ENCODE peak calls at places on chromosomes 16 and 17, in nine cellular contexts. One of them, this sample, is unnamed.

GRCh38 chr17:40953876-40954275 is 12.9 kb downstream of the KRT39 start:
- DNase-seq in pancreas: no peak
- DNase-seq in HFF-Myc: no peak
- DNase-seq in CD4-positive, alpha-beta T cell: no peak
- DNase-seq in fibroblast of lung: peak
- DNase-seq in GM23338: no peak
- DNase-seq in AG09319: peak
- DNase-seq in tibial artery: no peak
- DNase-seq in heart right ventricle: no peak
- DNase-seq in this sample: no peak

GRCh38 chr16:12901204-12901596 is 198 bp upstream of the SHISA9 start:
- DNase-seq in pancreas: no peak
- DNase-seq in HFF-Myc: no peak
- DNase-seq in CD4-positive, alpha-beta T cell: no peak
- DNase-seq in fibroblast of lung: no peak
- DNase-seq in GM23338: peak
- DNase-seq in AG09319: no peak
- DNase-seq in tibial artery: no peak
- DNase-seq in heart right ventricle: no peak
- DNase-seq in this sample: no peak

GRCh38 chr16:50297301-50298074 is 31.1 kb downstream of the ADCY7 start:
- DNase-seq in pancreas: no peak
- DNase-seq in HFF-Myc: no peak
- DNase-seq in CD4-positive, alpha-beta T cell: no peak
- DNase-seq in fibroblast of lung: no peak
- DNase-seq in GM23338: no peak
- DNase-seq in AG09319: no peak
- DNase-seq in tibial artery: peak
- DNase-seq in heart right ventricle: peak
- DNase-seq in this sample: no peak

GRCh38 chr16:51416921-51417320 is 265.9 kb upstream of the SALL1 start:
- DNase-seq in pancreas: no peak
- DNase-seq in HFF-Myc: no peak
- DNase-seq in CD4-positive, alpha-beta T cell: no peak
- DNase-seq in fibroblast of lung: peak
- DNase-seq in GM23338: no peak
- DNase-seq in AG09319: no peak
- DNase-seq in tibial artery: no peak
- DNase-seq in heart right ventricle: no peak
- DNase-seq in this sample: peak

GRCh38 chr16:58501242-58502131 is 1.5 kb downstream of the NDRG4 start:
- DNase-seq in pancreas: peak
- DNase-seq in HFF-Myc: no peak
- DNase-seq in CD4-positive, alpha-beta T cell: peak
- DNase-seq in fibroblast of lung: no peak
- DNase-seq in GM23338: peak
- DNase-seq in AG09319: no peak
- DNase-seq in tibial artery: peak
- DNase-seq in heart right ventricle: no peak
- DNase-seq in this sample: no peak

GRCh38 chr17:2067559-2067958 is 12.7 kb downstream of the HIC1 start:
- DNase-seq in pancreas: no peak
- DNase-seq in HFF-Myc: peak
- DNase-seq in CD4-positive, alpha-beta T cell: no peak
- DNase-seq in fibroblast of lung: no peak
- DNase-seq in GM23338: no peak
- DNase-seq in AG09319: no peak
- DNase-seq in tibial artery: no peak
- DNase-seq in heart right ventricle: peak
- DNase-seq in this sample: no peak

GRCh38 chr16:73732681-73733080 is 563.9 kb upstream of the PSMD7 start:
- DNase-seq in pancreas: no peak
- DNase-seq in HFF-Myc: no peak
- DNase-seq in CD4-positive, alpha-beta T cell: no peak
- DNase-seq in fibroblast of lung: no peak
- DNase-seq in GM23338: no peak
- DNase-seq in AG09319: no peak
- DNase-seq in tibial artery: no peak
- DNase-seq in heart right ventricle: no peak
- DNase-seq in this sample: no peak

GRCh38 chr17:7042507-7043194 is 1.2 kb downstream of the SLC16A11 start:
- DNase-seq in pancreas: no peak
- DNase-seq in HFF-Myc: no peak
- DNase-seq in CD4-positive, alpha-beta T cell: peak
- DNase-seq in fibroblast of lung: no peak
- DNase-seq in GM23338: peak
- DNase-seq in AG09319: no peak
- DNase-seq in tibial artery: no peak
- DNase-seq in heart right ventricle: peak
- DNase-seq in this sample: no peak

GRCh38 chr17:50129946-50130777 is at the start of gene SAMD14:
- DNase-seq in pancreas: no peak
- DNase-seq in HFF-Myc: no peak
- DNase-seq in CD4-positive, alpha-beta T cell: no peak
- DNase-seq in fibroblast of lung: no peak
- DNase-seq in GM23338: peak
- DNase-seq in AG09319: no peak
- DNase-seq in tibial artery: peak
- DNase-seq in heart right ventricle: peak
- DNase-seq in this sample: no peak

GRCh38 chr17:222172-222571 is 40.7 kb upstream of the DOC2B start:
- DNase-seq in pancreas: no peak
- DNase-seq in HFF-Myc: no peak
- DNase-seq in CD4-positive, alpha-beta T cell: no peak
- DNase-seq in fibroblast of lung: no peak
- DNase-seq in GM23338: no peak
- DNase-seq in AG09319: no peak
- DNase-seq in tibial artery: no peak
- DNase-seq in heart right ventricle: no peak
- DNase-seq in this sample: no peak

GRCh38 chr17:76007131-76007849 is 6.6 kb downstream of the CDK3 start:
- DNase-seq in pancreas: no peak
- DNase-seq in HFF-Myc: no peak
- DNase-seq in CD4-positive, alpha-beta T cell: no peak
- DNase-seq in fibroblast of lung: no peak
- DNase-seq in GM23338: no peak
- DNase-seq in AG09319: no peak
- DNase-seq in tibial artery: no peak
- DNase-seq in heart right ventricle: no peak
- DNase-seq in this sample: no peak

GRCh38 chr16:86095906-86096485 is 197.0 kb downstream of the IRF8 start:
- DNase-seq in pancreas: no peak
- DNase-seq in HFF-Myc: no peak
- DNase-seq in CD4-positive, alpha-beta T cell: no peak
- DNase-seq in fibroblast of lung: no peak
- DNase-seq in GM23338: no peak
- DNase-seq in AG09319: no peak
- DNase-seq in tibial artery: peak
- DNase-seq in heart right ventricle: no peak
- DNase-seq in this sample: no peak

GRCh38 chr16:86092586-86093480 is 193.9 kb downstream of the IRF8 start:
- DNase-seq in pancreas: no peak
- DNase-seq in HFF-Myc: no peak
- DNase-seq in CD4-positive, alpha-beta T cell: no peak
- DNase-seq in fibroblast of lung: no peak
- DNase-seq in GM23338: no peak
- DNase-seq in AG09319: no peak
- DNase-seq in tibial artery: peak
- DNase-seq in heart right ventricle: no peak
- DNase-seq in this sample: no peak

GRCh38 chr16:86095131-86095752 is 196.3 kb downstream of the IRF8 start:
- DNase-seq in pancreas: no peak
- DNase-seq in HFF-Myc: no peak
- DNase-seq in CD4-positive, alpha-beta T cell: no peak
- DNase-seq in fibroblast of lung: no peak
- DNase-seq in GM23338: no peak
- DNase-seq in AG09319: no peak
- DNase-seq in tibial artery: peak
- DNase-seq in heart right ventricle: no peak
- DNase-seq in this sample: no peak

GRCh38 chr16:86091976-86092375 is 193.0 kb downstream of the IRF8 start:
- DNase-seq in pancreas: no peak
- DNase-seq in HFF-Myc: no peak
- DNase-seq in CD4-positive, alpha-beta T cell: no peak
- DNase-seq in fibroblast of lung: no peak
- DNase-seq in GM23338: no peak
- DNase-seq in AG09319: no peak
- DNase-seq in tibial artery: peak
- DNase-seq in heart right ventricle: no peak
- DNase-seq in this sample: no peak

GRCh38 chr16:86093801-86094750 is 195.1 kb downstream of the IRF8 start:
- DNase-seq in pancreas: no peak
- DNase-seq in HFF-Myc: no peak
- DNase-seq in CD4-positive, alpha-beta T cell: no peak
- DNase-seq in fibroblast of lung: no peak
- DNase-seq in GM23338: no peak
- DNase-seq in AG09319: no peak
- DNase-seq in tibial artery: peak
- DNase-seq in heart right ventricle: no peak
- DNase-seq in this sample: no peak
- TF ChIP-seq CTCF in pancreas: no peak
- TF ChIP-seq CTCF in HFF-Myc: peak
- TF ChIP-seq CTCF in CD4-positive, alpha-beta T cell: no peak
- TF ChIP-seq CTCF in fibroblast of lung: peak
- TF ChIP-seq CTCF in GM23338: peak
- TF ChIP-seq CTCF in AG09319: peak
- TF ChIP-seq CTCF in tibial artery: no peak
- TF ChIP-seq CTCF in heart right ventricle: no peak
- TF ChIP-seq CTCF in this sample: peak

GRCh38 chr17:55688057-55688456 is 34.6 kb downstream of the TMEM100 start:
- DNase-seq in pancreas: no peak
- DNase-seq in HFF-Myc: no peak
- DNase-seq in CD4-positive, alpha-beta T cell: no peak
- DNase-seq in fibroblast of lung: no peak
- DNase-seq in GM23338: no peak
- DNase-seq in AG09319: no peak
- DNase-seq in tibial artery: no peak
- DNase-seq in heart right ventricle: no peak
- DNase-seq in this sample: no peak
- TF ChIP-seq CTCF in pancreas: no peak
- TF ChIP-seq CTCF in HFF-Myc: no peak
- TF ChIP-seq CTCF in CD4-positive, alpha-beta T cell: no peak
- TF ChIP-seq CTCF in fibroblast of lung: no peak
- TF ChIP-seq CTCF in GM23338: no peak
- TF ChIP-seq CTCF in AG09319: no peak
- TF ChIP-seq CTCF in tibial artery: no peak
- TF ChIP-seq CTCF in heart right ventricle: no peak
- TF ChIP-seq CTCF in this sample: no peak

GRCh38 chr16:1786242-1787055 is 3.7 kb downstream of the NUBP2 start:
- DNase-seq in pancreas: no peak
- DNase-seq in HFF-Myc: no peak
- DNase-seq in CD4-positive, alpha-beta T cell: no peak
- DNase-seq in fibroblast of lung: no peak
- DNase-seq in GM23338: no peak
- DNase-seq in AG09319: no peak
- DNase-seq in tibial artery: no peak
- DNase-seq in heart right ventricle: peak
- DNase-seq in this sample: no peak

GRCh38 chr16:1787056-1787321 is 4.2 kb downstream of the NUBP2 start:
- DNase-seq in pancreas: no peak
- DNase-seq in HFF-Myc: no peak
- DNase-seq in CD4-positive, alpha-beta T cell: no peak
- DNase-seq in fibroblast of lung: no peak
- DNase-seq in GM23338: no peak
- DNase-seq in AG09319: no peak
- DNase-seq in tibial artery: no peak
- DNase-seq in heart right ventricle: no peak
- DNase-seq in this sample: no peak

GRCh38 chr16:1787322-1788094 is 4.7 kb downstream of the NUBP2 start:
- DNase-seq in pancreas: no peak
- DNase-seq in HFF-Myc: no peak
- DNase-seq in CD4-positive, alpha-beta T cell: no peak
- DNase-seq in fibroblast of lung: no peak
- DNase-seq in GM23338: no peak
- DNase-seq in AG09319: no peak
- DNase-seq in tibial artery: peak
- DNase-seq in heart right ventricle: peak
- DNase-seq in this sample: no peak

GRCh38 chr16:1784977-1785845 is 2.5 kb downstream of the NUBP2 start:
- DNase-seq in pancreas: no peak
- DNase-seq in HFF-Myc: no peak
- DNase-seq in CD4-positive, alpha-beta T cell: no peak
- DNase-seq in fibroblast of lung: no peak
- DNase-seq in GM23338: no peak
- DNase-seq in AG09319: no peak
- DNase-seq in tibial artery: no peak
- DNase-seq in heart right ventricle: peak
- DNase-seq in this sample: no peak

DNA sequence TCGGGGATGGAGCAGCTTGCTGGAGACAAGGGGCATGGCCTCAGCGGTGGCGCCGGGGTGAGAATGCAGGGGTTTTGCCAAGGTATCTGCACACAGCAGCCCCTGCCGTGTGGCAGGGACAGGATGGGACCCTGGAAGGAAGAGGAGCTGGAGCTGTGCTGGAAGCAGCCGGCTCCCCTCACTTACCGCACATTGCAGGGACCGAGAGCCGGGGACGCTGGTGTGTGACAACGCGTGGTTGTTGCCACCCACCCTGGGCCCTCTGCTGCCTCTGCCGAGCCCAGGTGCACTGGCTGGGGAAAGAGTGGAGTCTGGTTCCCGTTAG is 3.0 kb downstream of the NUBP2 start:
- DNase-seq in pancreas: no peak
- DNase-seq in HFF-Myc: no peak
- DNase-seq in CD4-positive, alpha-beta T cell: no peak
- DNase-seq in fibroblast of lung: no peak
- DNase-seq in GM23338: no peak
- DNase-seq in AG09319: no peak
- DNase-seq in tibial artery: no peak
- DNase-seq in heart right ventricle: peak
- DNase-seq in this sample: no peak
- TF ChIP-seq CTCF in pancreas: no peak
- TF ChIP-seq CTCF in HFF-Myc: no peak
- TF ChIP-seq CTCF in CD4-positive, alpha-beta T cell: no peak
- TF ChIP-seq CTCF in fibroblast of lung: no peak
- TF ChIP-seq CTCF in GM23338: no peak
- TF ChIP-seq CTCF in AG09319: no peak
- TF ChIP-seq CTCF in tibial artery: no peak
- TF ChIP-seq CTCF in heart right ventricle: no peak
- TF ChIP-seq CTCF in this sample: no peak

DNA sequence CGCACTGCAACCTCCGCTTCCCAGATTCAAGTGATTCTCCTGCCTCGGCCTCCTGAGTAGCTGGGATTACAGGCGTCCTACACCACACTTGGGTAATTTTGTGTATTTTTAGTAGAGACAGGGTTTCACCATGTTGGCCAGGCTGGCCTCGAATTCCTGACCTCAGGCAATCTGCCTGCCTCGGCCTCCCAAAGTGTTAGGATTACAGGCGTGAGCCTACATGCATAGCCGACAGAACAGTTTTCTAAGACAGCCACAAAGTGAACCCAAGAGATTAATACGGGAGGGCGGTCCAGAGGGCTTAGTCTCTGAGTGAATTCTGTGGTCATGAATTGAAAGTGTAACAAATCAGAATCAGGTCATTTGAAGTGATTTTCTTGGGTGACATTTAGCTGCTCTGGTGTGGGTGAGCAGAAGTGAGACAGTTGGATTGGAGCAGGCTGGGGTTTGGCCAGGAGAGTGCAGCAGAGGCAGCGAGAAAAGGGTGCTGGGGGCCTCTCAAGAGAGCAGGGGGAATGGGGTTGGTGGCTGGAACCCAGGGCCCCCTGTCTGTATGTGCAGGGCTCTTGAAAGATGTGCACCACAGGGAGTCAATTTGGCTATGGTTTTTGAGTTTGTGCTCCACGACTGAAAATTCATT is 231.4 kb upstream of the WSCD1 start:
- DNase-seq in pancreas: no peak
- DNase-seq in HFF-Myc: no peak
- DNase-seq in CD4-positive, alpha-beta T cell: no peak
- DNase-seq in fibroblast of lung: no peak
- DNase-seq in GM23338: peak
- DNase-seq in AG09319: no peak
- DNase-seq in tibial artery: no peak
- DNase-seq in heart right ventricle: no peak
- DNase-seq in this sample: no peak
- TF ChIP-seq CTCF in pancreas: no peak
- TF ChIP-seq CTCF in HFF-Myc: no peak
- TF ChIP-seq CTCF in CD4-positive, alpha-beta T cell: no peak
- TF ChIP-seq CTCF in fibroblast of lung: no peak
- TF ChIP-seq CTCF in GM23338: peak
- TF ChIP-seq CTCF in AG09319: no peak
- TF ChIP-seq CTCF in tibial artery: no peak
- TF ChIP-seq CTCF in heart right ventricle: peak
- TF ChIP-seq CTCF in this sample: peak